ENCODE peak calls at places on chromosome X, in seven cellular contexts. One of them, this sample, is unnamed.

GRCh38 chrX:131614241-131614640 is 70.4 kb downstream of the OR13H1 start:
- DNase-seq in occipital lobe: no peak
- DNase-seq in kidney tubule cell: no peak
- DNase-seq in uterus: no peak
- DNase-seq in Panc1: no peak
- DNase-seq in OCI-LY7: no peak
- DNase-seq in ACHN: no peak
- DNase-seq in this sample: no peak

GRCh38 chrX:122188751-122189150 is 995.3 kb upstream of the GRIA3 start:
- DNase-seq in kidney tubule cell: no peak
- DNase-seq in Panc1: no peak
- DNase-seq in uterus: no peak
- DNase-seq in occipital lobe: no peak
- DNase-seq in OCI-LY7: no peak
- DNase-seq in ACHN: no peak
- DNase-seq in this sample: no peak

GRCh38 chrX:109774706-109775105 is 41.6 kb upstream of the ACSL4 start:
- DNase-seq in uterus: no peak
- DNase-seq in occipital lobe: no peak
- DNase-seq in OCI-LY7: no peak
- DNase-seq in kidney tubule cell: peak
- DNase-seq in Panc1: peak
- DNase-seq in ACHN: peak
- DNase-seq in this sample: peak

GRCh38 chrX:70219938-70220764 is 14.3 kb upstream of the AWAT1 start:
- DNase-seq in occipital lobe: no peak
- DNase-seq in Panc1: peak
- DNase-seq in ACHN: no peak
- DNase-seq in OCI-LY7: no peak
- DNase-seq in kidney tubule cell: peak
- DNase-seq in uterus: no peak
- DNase-seq in this sample: no peak

GRCh38 chrX:44105228-44105913 is 132.2 kb upstream of the NDP start:
- DNase-seq in occipital lobe: no peak
- DNase-seq in kidney tubule cell: no peak
- DNase-seq in ACHN: no peak
- DNase-seq in Panc1: no peak
- DNase-seq in uterus: no peak
- DNase-seq in OCI-LY7: no peak
- DNase-seq in this sample: no peak

GRCh38 chrX:38891641-38892413 is 90.6 kb downstream of the MID1IP1 start:
- DNase-seq in kidney tubule cell: peak
- DNase-seq in ACHN: no peak
- DNase-seq in occipital lobe: no peak
- DNase-seq in Panc1: no peak
- DNase-seq in OCI-LY7: peak
- DNase-seq in uterus: no peak
- DNase-seq in this sample: peak

GRCh38 chrX:149073464-149073863 is 431.6 kb downstream of the IDS start:
- DNase-seq in OCI-LY7: no peak
- DNase-seq in Panc1: no peak
- DNase-seq in ACHN: no peak
- DNase-seq in kidney tubule cell: no peak
- DNase-seq in uterus: no peak
- DNase-seq in occipital lobe: no peak
- DNase-seq in this sample: no peak

GRCh38 chrX:38206542-38206941 is 14.1 kb downstream of the SRPX start:
- DNase-seq in uterus: no peak
- DNase-seq in Panc1: no peak
- DNase-seq in kidney tubule cell: no peak
- DNase-seq in occipital lobe: no peak
- DNase-seq in OCI-LY7: no peak
- DNase-seq in ACHN: no peak
- DNase-seq in this sample: no peak

GRCh38 chrX:143854006-143854405 is 29.9 kb upstream of the UBE2NL start:
- DNase-seq in Panc1: peak
- DNase-seq in kidney tubule cell: peak
- DNase-seq in uterus: no peak
- DNase-seq in ACHN: peak
- DNase-seq in OCI-LY7: no peak
- DNase-seq in occipital lobe: no peak
- DNase-seq in this sample: no peak

GRCh38 chrX:38437093-38437492 is 84.7 kb downstream of the OTC start:
- DNase-seq in Panc1: no peak
- DNase-seq in ACHN: no peak
- DNase-seq in uterus: no peak
- DNase-seq in kidney tubule cell: peak
- DNase-seq in occipital lobe: no peak
- DNase-seq in OCI-LY7: no peak
- DNase-seq in this sample: no peak

GRCh38 chrX:10617964-10618342 is 2.4 kb downstream of the MID1 start:
- DNase-seq in OCI-LY7: no peak
- DNase-seq in uterus: no peak
- DNase-seq in kidney tubule cell: peak
- DNase-seq in occipital lobe: no peak
- DNase-seq in ACHN: peak
- DNase-seq in Panc1: no peak
- DNase-seq in this sample: no peak

GRCh38 chrX:120459313-120459712 is 9.8 kb downstream of the LAMP2 start:
- DNase-seq in kidney tubule cell: no peak
- DNase-seq in ACHN: no peak
- DNase-seq in OCI-LY7: no peak
- DNase-seq in Panc1: no peak
- DNase-seq in occipital lobe: no peak
- DNase-seq in uterus: no peak
- DNase-seq in this sample: no peak

GRCh38 chrX:26783512-26784225 is 567.7 kb downstream of the MAGEB5 start:
- DNase-seq in Panc1: peak
- DNase-seq in ACHN: peak
- DNase-seq in OCI-LY7: peak
- DNase-seq in occipital lobe: no peak
- DNase-seq in kidney tubule cell: peak
- DNase-seq in uterus: no peak
- DNase-seq in this sample: no peak

GRCh38 chrX:14064632-14065432 is 35.1 kb upstream of the GEMIN8 start:
- DNase-seq in Panc1: no peak
- DNase-seq in kidney tubule cell: no peak
- DNase-seq in OCI-LY7: no peak
- DNase-seq in uterus: no peak
- DNase-seq in ACHN: no peak
- DNase-seq in occipital lobe: no peak
- DNase-seq in this sample: no peak

GRCh38 chrX:88101968-88102367 is 584.4 kb downstream of the KLHL4 start:
- DNase-seq in ACHN: no peak
- DNase-seq in OCI-LY7: no peak
- DNase-seq in kidney tubule cell: no peak
- DNase-seq in Panc1: no peak
- DNase-seq in uterus: no peak
- DNase-seq in occipital lobe: no peak
- DNase-seq in this sample: no peak

GRCh38 chrX:10636337-10636736 is 16.0 kb upstream of the MID1 start:
- DNase-seq in ACHN: peak
- DNase-seq in kidney tubule cell: peak
- DNase-seq in occipital lobe: no peak
- DNase-seq in OCI-LY7: no peak
- DNase-seq in Panc1: no peak
- DNase-seq in uterus: peak
- DNase-seq in this sample: no peak

GRCh38 chrX:133660356-133660755 is 245.1 kb upstream of the GPC4 start:
- DNase-seq in OCI-LY7: no peak
- DNase-seq in occipital lobe: no peak
- DNase-seq in Panc1: no peak
- DNase-seq in kidney tubule cell: peak
- DNase-seq in ACHN: no peak
- DNase-seq in uterus: no peak
- DNase-seq in this sample: no peak

GRCh38 chrX:105375816-105376215 is 155.3 kb upstream of the TEX13A start:
- DNase-seq in occipital lobe: no peak
- DNase-seq in uterus: no peak
- DNase-seq in Panc1: no peak
- DNase-seq in OCI-LY7: no peak
- DNase-seq in kidney tubule cell: peak
- DNase-seq in ACHN: no peak
- DNase-seq in this sample: no peak

GRCh38 chrX:20285513-20285912 is 18.8 kb upstream of the RPS6KA3 start:
- DNase-seq in ACHN: no peak
- DNase-seq in Panc1: no peak
- DNase-seq in OCI-LY7: no peak
- DNase-seq in kidney tubule cell: no peak
- DNase-seq in uterus: no peak
- DNase-seq in occipital lobe: no peak
- DNase-seq in this sample: no peak

GRCh38 chrX:13013353-13014110 is 30.9 kb downstream of the FAM9C start:
- DNase-seq in ACHN: no peak
- DNase-seq in Panc1: no peak
- DNase-seq in kidney tubule cell: no peak
- DNase-seq in uterus: peak
- DNase-seq in occipital lobe: no peak
- DNase-seq in OCI-LY7: peak
- DNase-seq in this sample: peak

GRCh38 chrX:53262189-53262917 is 19.0 kb downstream of the IQSEC2 start:
- DNase-seq in OCI-LY7: no peak
- DNase-seq in kidney tubule cell: no peak
- DNase-seq in Panc1: no peak
- DNase-seq in occipital lobe: no peak
- DNase-seq in uterus: no peak
- DNase-seq in ACHN: no peak
- DNase-seq in this sample: no peak

GRCh38 chrX:22165732-22166457 is 106.8 kb upstream of the CBLL2 start:
- DNase-seq in uterus: no peak
- DNase-seq in OCI-LY7: no peak
- DNase-seq in occipital lobe: no peak
- DNase-seq in kidney tubule cell: no peak
- DNase-seq in ACHN: no peak
- DNase-seq in Panc1: no peak
- DNase-seq in this sample: no peak

GRCh38 chrX:97126020-97126419 is 242.3 kb downstream of the RPA4 start:
- DNase-seq in Panc1: no peak
- DNase-seq in ACHN: no peak
- DNase-seq in OCI-LY7: no peak
- DNase-seq in kidney tubule cell: peak
- DNase-seq in occipital lobe: no peak
- DNase-seq in uterus: no peak
- DNase-seq in this sample: no peak

GRCh38 chrX:84634201-84634782 is 132.0 kb upstream of the HDX start:
- DNase-seq in uterus: no peak
- DNase-seq in kidney tubule cell: no peak
- DNase-seq in occipital lobe: no peak
- DNase-seq in ACHN: no peak
- DNase-seq in OCI-LY7: no peak
- DNase-seq in Panc1: no peak
- DNase-seq in this sample: no peak

GRCh38 chrX:65920620-65921019 is 119.3 kb downstream of the VSIG4 start:
- DNase-seq in ACHN: no peak
- DNase-seq in uterus: no peak
- DNase-seq in OCI-LY7: no peak
- DNase-seq in Panc1: no peak
- DNase-seq in kidney tubule cell: no peak
- DNase-seq in occipital lobe: no peak
- DNase-seq in this sample: no peak

GRCh38 chrX:78548012-78548411 is 111.1 kb downstream of the RTL3 start:
- DNase-seq in uterus: no peak
- DNase-seq in Panc1: no peak
- DNase-seq in kidney tubule cell: peak
- DNase-seq in occipital lobe: no peak
- DNase-seq in ACHN: no peak
- DNase-seq in OCI-LY7: no peak
- DNase-seq in this sample: no peak

GRCh38 chrX:48569958-48570357 is 4.3 kb upstream of the RBM3 start:
- DNase-seq in uterus: no peak
- DNase-seq in OCI-LY7: no peak
- DNase-seq in ACHN: no peak
- DNase-seq in Panc1: no peak
- DNase-seq in occipital lobe: no peak
- DNase-seq in kidney tubule cell: peak
- DNase-seq in this sample: peak

GRCh38 chrX:132774312-132774711 is 184.1 kb downstream of the HS6ST2 start:
- DNase-seq in OCI-LY7: no peak
- DNase-seq in uterus: no peak
- DNase-seq in occipital lobe: no peak
- DNase-seq in kidney tubule cell: peak
- DNase-seq in Panc1: no peak
- DNase-seq in ACHN: no peak
- DNase-seq in this sample: no peak

GRCh38 chrX:125444659-125445058 is 125.0 kb downstream of the TEX13C start:
- DNase-seq in occipital lobe: no peak
- DNase-seq in uterus: no peak
- DNase-seq in OCI-LY7: no peak
- DNase-seq in ACHN: no peak
- DNase-seq in kidney tubule cell: peak
- DNase-seq in Panc1: no peak
- DNase-seq in this sample: no peak

GRCh38 chrX:118255921-118256320 is 90.0 kb upstream of the WDR44 start:
- DNase-seq in Panc1: no peak
- DNase-seq in occipital lobe: no peak
- DNase-seq in uterus: no peak
- DNase-seq in ACHN: no peak
- DNase-seq in kidney tubule cell: no peak
- DNase-seq in OCI-LY7: no peak
- DNase-seq in this sample: no peak

GRCh38 chrX:140354431-140355120 is 150.3 kb downstream of the SOX3 start:
- DNase-seq in kidney tubule cell: no peak
- DNase-seq in uterus: no peak
- DNase-seq in Panc1: no peak
- DNase-seq in ACHN: no peak
- DNase-seq in occipital lobe: no peak
- DNase-seq in OCI-LY7: no peak
- DNase-seq in this sample: no peak

GRCh38 chrX:136620780-136621179 is 27.2 kb upstream of the CD40LG start:
- DNase-seq in uterus: no peak
- DNase-seq in kidney tubule cell: no peak
- DNase-seq in occipital lobe: no peak
- DNase-seq in OCI-LY7: no peak
- DNase-seq in ACHN: no peak
- DNase-seq in Panc1: no peak
- DNase-seq in this sample: no peak

GRCh38 chrX:16125520-16126149 is 2.3 kb downstream of the GRPR start:
- DNase-seq in ACHN: no peak
- DNase-seq in uterus: no peak
- DNase-seq in occipital lobe: no peak
- DNase-seq in OCI-LY7: no peak
- DNase-seq in Panc1: no peak
- DNase-seq in kidney tubule cell: no peak
- DNase-seq in this sample: no peak

GRCh38 chrX:68675466-68675865 is 28.0 kb downstream of the STARD8 start:
- DNase-seq in uterus: no peak
- DNase-seq in OCI-LY7: no peak
- DNase-seq in ACHN: no peak
- DNase-seq in Panc1: no peak
- DNase-seq in kidney tubule cell: no peak
- DNase-seq in occipital lobe: no peak
- DNase-seq in this sample: no peak

GRCh38 chrX:10665681-10666080 is 45.3 kb upstream of the MID1 start:
- DNase-seq in kidney tubule cell: no peak
- DNase-seq in uterus: no peak
- DNase-seq in occipital lobe: no peak
- DNase-seq in ACHN: no peak
- DNase-seq in OCI-LY7: no peak
- DNase-seq in Panc1: no peak
- DNase-seq in this sample: no peak

GRCh38 chrX:91434351-91435168 is at the start of gene PABPC5:
- DNase-seq in uterus: peak
- DNase-seq in ACHN: no peak
- DNase-seq in OCI-LY7: no peak
- DNase-seq in occipital lobe: peak
- DNase-seq in Panc1: no peak
- DNase-seq in kidney tubule cell: peak
- DNase-seq in this sample: peak

GRCh38 chrX:56232221-56233082 is at the start of gene KLF8:
- DNase-seq in Panc1: no peak
- DNase-seq in occipital lobe: no peak
- DNase-seq in kidney tubule cell: peak
- DNase-seq in ACHN: peak
- DNase-seq in uterus: peak
- DNase-seq in OCI-LY7: no peak
- DNase-seq in this sample: peak

GRCh38 chrX:2894885-2895292 is 34.2 kb downstream of the ARSD start:
- DNase-seq in OCI-LY7: no peak
- DNase-seq in Panc1: no peak
- DNase-seq in kidney tubule cell: peak
- DNase-seq in uterus: peak
- DNase-seq in ACHN: no peak
- DNase-seq in occipital lobe: no peak
- DNase-seq in this sample: no peak